ENCODE peak calls at places on chromosomes 13 and 19, in seven cellular contexts. F is dorsolateral prefrontal cortex, U is fibroblast of pulmonary artery, J is lower leg skin, P is fibroblast of mammary gland, W is brain microvascular endothelial cell, V is heart left ventricle. H is an unnamed sample.

GRCh38 chr19:5093297-5093858 is 124.5 kb downstream of the KDM4B start:
- DNase-seq in J (no peak), F (no peak), P (no peak), U (no peak), W (no peak), V (peak), H (no peak)

GRCh38 chr13:76245216-76245615 is 609.1 kb downstream of the LMO7 start:
- DNase-seq in W (no peak), J (no peak), F (no peak), P (no peak), U (no peak), V (no peak), H (no peak)

GRCh38 chr19:51799311-51799997 is 4.5 kb downstream of the FPR3 start:
- DNase-seq in P (peak), V (peak), J (peak), U (peak), W (peak), F (peak), H (no peak)

GRCh38 chr13:75226755-75227435 is 255.1 kb downstream of the TBC1D4 start:
- DNase-seq in F (no peak), U (peak), P (peak), V (no peak), W (peak), J (no peak), H (no peak)

GRCh38 chr19:18414504-18415176 is 4.6 kb upstream of the SSBP4 start:
- DNase-seq in U (no peak), V (peak), F (no peak), P (no peak), J (peak), W (peak), H (no peak)

GRCh38 chr19:38729653-38730469 is 14.4 kb downstream of the CAPN12 start:
- DNase-seq in U (peak), P (peak), J (peak), V (peak), F (no peak), W (peak), H (peak)

GRCh38 chr13:43307921-43308433 is 284.6 kb downstream of the DNAJC15 start:
- DNase-seq in W (peak), F (peak), U (peak), P (peak), J (peak), V (peak), H (peak)

GRCh38 chr19:29854033-29854432 is 42.2 kb downstream of the CCNE1 start:
- DNase-seq in J (no peak), P (no peak), V (no peak), U (no peak), F (no peak), W (no peak), H (no peak)

GRCh38 chr19:49552749-49553148 is 24.9 kb downstream of the RCN3 start:
- DNase-seq in U (no peak), P (no peak), J (no peak), V (no peak), W (no peak), F (no peak), H (no peak)

GRCh38 chr19:27858981-27859581 is 1353.9 kb downstream of the UQCRFS1 start:
- DNase-seq in J (no peak), W (no peak), V (no peak), U (no peak), P (no peak), F (no peak), H (no peak)

GRCh38 chr19:31289381-31289880 is 59.8 kb downstream of the TSHZ3 start:
- DNase-seq in W (no peak), U (no peak), F (no peak), P (no peak), J (no peak), V (no peak), H (no peak)

GRCh38 chr13:29849071-29849541 is 1.3 kb downstream of the UBL3 start:
- DNase-seq in J (peak), P (peak), W (peak), V (no peak), U (peak), F (no peak), H (peak)

GRCh38 chr13:60261432-60262351 is 98.0 kb upstream of the DIAPH3 start:
- DNase-seq in J (no peak), F (no peak), U (no peak), W (no peak), V (no peak), P (no peak), H (no peak)

GRCh38 chr13:36998624-36999041 is 507 bp downstream of the ALG5 start:
- DNase-seq in J (peak), V (peak), F (no peak), U (no peak), W (no peak), P (peak), H (peak)

GRCh38 chr13:60226507-60226906 is 62.8 kb upstream of the DIAPH3 start:
- DNase-seq in J (no peak), U (peak), W (peak), V (no peak), P (peak), F (no peak), H (no peak)

GRCh38 chr13:72745260-72745659 is 17.5 kb downstream of the BORA start:
- DNase-seq in U (no peak), J (no peak), V (no peak), F (no peak), P (peak), W (no peak), H (no peak)

GRCh38 chr19:35742121-35742724 is at the start of gene IGFLR1:
- DNase-seq in J (peak), P (no peak), U (no peak), V (no peak), F (no peak), W (no peak), H (peak)

GRCh38 chr13:106129993-106130392 is 405.5 kb downstream of the EFNB2 start:
- DNase-seq in U (no peak), V (no peak), W (no peak), F (no peak), P (no peak), J (no peak), H (no peak)

GRCh38 chr13:102286326-102286725 is 115.5 kb downstream of the FGF14 start:
- DNase-seq in P (peak), F (no peak), W (peak), V (no peak), J (no peak), U (peak), H (no peak)

GRCh38 chr19:50978772-50979390 is 4.8 kb downstream of the KLK7 start:
- DNase-seq in P (no peak), F (no peak), J (no peak), W (no peak), V (no peak), U (no peak), H (no peak)

GRCh38 chr13:85528578-85529215 is 270.5 kb downstream of the SLITRK6 start:
- DNase-seq in U (peak), J (no peak), P (peak), W (peak), F (no peak), V (no peak), H (no peak)

GRCh38 chr13:27379126-27379525 is 45.3 kb upstream of the GTF3A start:
- DNase-seq in V (no peak), P (no peak), J (no peak), W (no peak), F (no peak), U (no peak), H (no peak)

GRCh38 chr13:27383104-27383921 is 41.1 kb upstream of the GTF3A start:
- DNase-seq in J (no peak), W (no peak), V (no peak), U (no peak), P (no peak), F (no peak), H (no peak)

GRCh38 chr13:27381601-27382000 is 42.8 kb upstream of the GTF3A start:
- DNase-seq in V (no peak), F (no peak), J (no peak), W (no peak), U (no peak), P (no peak), H (no peak)

GRCh38 chr13:27375686-27376326 is 48.6 kb upstream of the GTF3A start:
- DNase-seq in W (peak), F (peak), U (peak), P (peak), V (peak), J (no peak), H (peak)

DNA sequence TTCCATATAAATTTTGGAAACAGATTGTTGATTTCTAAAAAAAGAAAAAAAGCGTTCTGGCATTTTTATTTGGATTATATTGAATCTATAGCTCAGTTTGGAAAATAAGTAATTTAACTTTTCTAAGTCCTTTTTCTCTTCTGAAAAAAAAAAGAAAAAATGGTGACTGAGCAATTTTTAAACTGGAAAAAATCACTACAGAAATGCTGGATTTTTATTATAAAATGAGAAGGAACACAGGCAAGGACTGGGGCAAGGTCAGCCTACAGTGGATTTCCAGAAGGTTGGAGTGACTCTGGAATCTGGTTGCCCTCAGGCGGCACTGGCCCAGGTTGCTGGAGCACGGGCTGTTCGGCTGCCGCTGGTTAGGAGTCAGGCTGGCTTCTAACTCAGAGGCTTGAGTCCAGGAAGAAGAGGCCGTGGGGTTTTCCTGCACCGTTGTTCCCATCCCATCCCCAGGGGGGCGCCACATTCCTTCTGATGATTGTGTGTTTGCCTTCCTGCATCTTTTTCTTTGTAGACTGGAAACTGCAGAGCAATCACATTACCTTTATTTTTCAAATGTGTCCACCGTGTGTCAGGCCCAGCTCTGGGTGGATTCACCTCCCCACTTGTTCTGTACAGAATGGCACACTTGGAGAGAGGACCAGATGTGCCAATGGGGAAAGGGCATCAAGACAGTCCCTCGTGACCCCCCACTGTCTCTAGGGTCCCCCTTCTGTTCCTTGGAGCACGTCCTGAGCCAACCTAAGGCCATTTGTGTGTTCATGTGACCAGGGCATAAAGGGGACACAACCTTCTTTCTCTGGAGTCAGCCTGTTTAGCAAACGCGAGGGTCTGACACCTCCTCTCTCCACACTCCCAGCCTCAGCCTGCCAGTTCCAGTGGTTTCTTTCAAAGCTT is 44.5 kb upstream of the GTF3A start:
- DNase-seq in U (peak), W (peak), F (peak), J (peak), V (no peak), P (peak), H (peak)
- TF ChIP-seq CTCF in U (peak), W (peak), F (peak), J (peak), V (peak), P (peak), H (peak)

GRCh38 chr13:30932481-30933333 is at the start of gene TEX26:
- DNase-seq in V (peak), W (peak), U (no peak), P (no peak), F (no peak), J (no peak), H (no peak)
- TF ChIP-seq CTCF in V (no peak), W (peak), U (no peak), P (no peak), F (no peak), J (no peak), H (no peak)

GRCh38 chr13:53066411-53066810 is 37.8 kb downstream of the OLFM4 start:
- DNase-seq in W (no peak), P (no peak), J (no peak), V (no peak), U (no peak), F (no peak), H (no peak)
- TF ChIP-seq CTCF in W (no peak), P (no peak), J (no peak), V (no peak), U (no peak), F (no peak), H (no peak)

GRCh38 chr13:45120967-45121366 is 657 bp downstream of the GTF2F2 start:
- DNase-seq in F (no peak), U (no peak), J (no peak), P (no peak), V (no peak), W (no peak), H (peak)
- TF ChIP-seq CTCF in F (no peak), U (no peak), J (no peak), P (no peak), V (no peak), W (no peak), H (no peak)

GRCh38 chr13:111095031-111095840 is 19.9 kb upstream of the ARHGEF7 start:
- DNase-seq in F (no peak), J (no peak), V (no peak), P (no peak), U (no peak), W (no peak), H (no peak)

GRCh38 chr13:111092685-111093084 is 22.4 kb upstream of the ARHGEF7 start:
- DNase-seq in F (no peak), U (no peak), W (no peak), P (no peak), J (no peak), V (no peak), H (no peak)

GRCh38 chr13:111093136-111093535 is 22.0 kb upstream of the ARHGEF7 start:
- DNase-seq in P (no peak), F (no peak), J (no peak), W (no peak), V (no peak), U (no peak), H (no peak)

GRCh38 chr13:111093634-111094033 is 21.5 kb upstream of the ARHGEF7 start:
- DNase-seq in U (no peak), V (no peak), P (no peak), W (no peak), F (no peak), J (no peak), H (no peak)

GRCh38 chr13:111090169-111090568 is 24.9 kb upstream of the ARHGEF7 start:
- DNase-seq in J (no peak), V (no peak), W (no peak), U (no peak), F (no peak), P (no peak), H (no peak)
- TF ChIP-seq CTCF in J (no peak), V (no peak), W (no peak), U (no peak), F (no peak), P (no peak), H (no peak)

GRCh38 chr19:13102666-13103584 is at the start of gene LYL1:
- DNase-seq in J (no peak), V (peak), U (peak), W (no peak), F (no peak), P (no peak), H (peak)

GRCh38 chr19:13100871-13101589 is 1.6 kb downstream of the LYL1 start:
- DNase-seq in V (no peak), W (no peak), P (no peak), F (no peak), U (no peak), J (no peak), H (no peak)

GRCh38 chr19:13102416-13102665 is 317 bp downstream of the LYL1 start:
- DNase-seq in P (peak), J (no peak), V (no peak), W (no peak), F (no peak), U (no peak), H (no peak)

GRCh38 chr19:13100031-13100588 is 2.5 kb downstream of the LYL1 start:
- DNase-seq in F (no peak), W (no peak), J (no peak), P (peak), U (no peak), V (no peak), H (peak)

DNA sequence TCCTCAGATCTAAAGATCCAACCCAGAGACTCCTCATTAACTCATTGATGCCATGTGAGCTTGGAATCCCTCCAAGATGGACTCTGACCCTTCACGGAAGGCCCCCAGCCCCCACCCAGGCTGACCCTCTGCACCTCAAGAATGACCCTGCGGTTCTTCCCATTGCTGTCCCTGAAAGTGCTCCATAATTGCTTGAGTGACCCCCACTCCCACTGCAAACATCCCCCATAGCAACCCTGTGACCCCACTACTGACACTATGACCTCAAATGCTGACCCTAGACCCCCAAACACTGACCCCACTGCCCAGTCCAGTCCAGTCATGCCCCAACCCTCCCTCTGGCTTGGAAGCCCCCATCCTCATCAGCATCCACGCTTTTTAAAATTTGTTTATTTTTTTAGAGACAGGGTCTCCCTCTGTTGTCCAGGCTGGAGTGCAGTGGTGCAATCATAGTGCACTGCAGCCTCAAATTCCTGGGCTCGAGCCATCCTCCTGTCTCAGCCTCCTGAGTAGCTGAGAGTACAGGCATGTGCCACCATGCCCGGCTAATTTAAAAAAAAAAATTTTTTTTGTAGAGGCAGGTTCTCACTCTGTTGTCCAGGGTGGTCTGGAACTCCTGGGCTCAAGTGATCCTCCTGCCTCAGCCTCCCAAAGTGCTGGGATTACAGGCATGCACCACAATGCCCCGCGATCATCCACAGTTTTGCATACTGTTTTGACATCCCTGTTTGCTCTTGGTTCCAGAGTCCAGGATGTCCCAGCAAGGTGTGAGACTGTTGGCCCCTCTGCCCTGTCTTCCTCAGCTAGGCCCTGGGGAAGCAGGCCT is 855 bp downstream of the LYL1 start:
- DNase-seq in W (no peak), F (no peak), V (no peak), U (no peak), P (no peak), J (no peak), H (no peak)
- TF ChIP-seq CTCF in W (no peak), F (no peak), V (no peak), U (no peak), P (no peak), J (no peak), H (no peak)

GRCh38 chr19:19552811-19553210 is 14.7 kb downstream of the CILP2 start:
- DNase-seq in J (no peak), W (peak), P (no peak), V (no peak), F (no peak), U (peak), H (peak)
- TF ChIP-seq CTCF in J (no peak), W (peak), P (peak), V (peak), F (peak), U (peak), H (peak)

GRCh38 chr19:6735181-6735891 is 2.0 kb downstream of the GPR108 start:
- DNase-seq in J (no peak), F (no peak), V (no peak), W (no peak), P (peak), U (no peak), H (no peak)

GRCh38 chr19:6734096-6734696 is 3.2 kb downstream of the GPR108 start:
- DNase-seq in F (no peak), W (no peak), P (no peak), V (no peak), J (no peak), U (no peak), H (no peak)

GRCh38 chr19:6732803-6733337 is 4.5 kb downstream of the GPR108 start:
- DNase-seq in V (no peak), U (no peak), F (no peak), W (no peak), P (no peak), J (no peak), H (no peak)

GRCh38 chr19:6731822-6732221 is 5.6 kb downstream of the GPR108 start:
- DNase-seq in V (no peak), F (no peak), J (no peak), P (no peak), U (no peak), W (no peak), H (no peak)

DNA sequence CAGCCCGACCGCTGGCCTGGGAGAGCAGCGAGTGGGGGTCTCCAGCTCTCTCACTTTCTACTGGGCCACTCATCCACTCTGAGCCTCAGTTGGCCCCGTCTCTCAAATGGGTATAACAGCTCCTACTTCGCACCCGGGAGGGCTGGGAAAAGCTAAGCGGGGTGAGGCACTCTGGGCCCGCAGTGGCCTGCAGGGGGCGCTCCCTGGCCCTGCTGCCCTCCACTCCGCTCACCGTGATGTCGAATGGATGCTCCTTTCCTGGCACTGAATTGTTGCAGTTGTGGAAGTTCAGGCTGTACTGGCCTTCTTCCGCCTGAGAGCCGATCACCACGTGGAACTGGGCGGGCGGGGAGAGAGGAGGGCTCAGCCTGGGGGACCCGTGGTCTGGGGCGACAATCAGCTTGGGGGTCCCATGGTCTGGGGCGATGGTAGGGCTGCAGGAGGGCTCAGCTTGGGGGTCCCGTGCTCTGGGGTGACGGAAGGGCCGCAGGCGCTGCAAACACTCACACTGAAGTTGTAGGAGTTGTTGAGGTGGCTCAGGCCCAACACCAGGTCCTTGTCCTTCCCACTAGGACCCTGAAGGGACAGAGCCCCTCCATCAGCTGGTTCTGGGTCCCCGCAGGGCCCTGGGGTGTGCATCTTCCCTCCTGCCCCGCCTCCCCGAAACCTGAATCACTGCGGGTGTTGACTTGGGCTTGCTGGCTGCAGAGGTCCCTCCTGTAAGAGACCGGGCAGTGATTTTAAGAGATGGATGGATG is 3.9 kb downstream of the GPR108 start:
- DNase-seq in J (no peak), P (no peak), W (no peak), V (no peak), F (no peak), U (no peak), H (no peak)
- TF ChIP-seq CTCF in J (no peak), P (peak), W (peak), V (peak), F (no peak), U (no peak), H (no peak)

GRCh38 chr19:20359933-20360720 is 193.1 kb downstream of the ZNF486 start:
- DNase-seq in P (no peak), U (no peak), F (peak), J (no peak), V (no peak), W (no peak), H (no peak)
- TF ChIP-seq CTCF in P (no peak), U (no peak), F (peak), J (no peak), V (peak), W (peak), H (no peak)

GRCh38 chr19:37317403-37318209 is 53.3 kb upstream of the ZNF527 start:
- DNase-seq in J (peak), U (peak), V (peak), F (peak), P (peak), W (peak), H (peak)
- TF ChIP-seq CTCF in J (no peak), U (peak), V (peak), F (peak), P (peak), W (peak), H (no peak)